ENCODE peak calls at places on chromosomes 13 and 19, in ten cellular contexts. W is NCI-H460, D is astrocyte of the spinal cord, N is type B pancreatic cell, H is neural crest cell, O is mesendoderm, P is fibroblast of pulmonary artery, F is BJ, S is GM12865, M is HFF-Myc. U is an unnamed sample.

GRCh38 chr19:40576181-40576584 is 490 bp upstream of the SHKBP1 start:
- DNase-seq in W (no peak), D (no peak), N (no peak), H (no peak), O (peak; percentile 74), P (no peak), F (no peak), S (no peak), M (no peak), U (no peak)

GRCh38 chr19:47032171-47032811 is 12.7 kb downstream of the NPAS1 start:
- DNase-seq in W (no peak), D (no peak), N (no peak), H (no peak), O (peak; percentile 79), P (no peak), F (no peak), S (peak; percentile 69), M (no peak), U (no peak)

GRCh38 chr19:11092181-11092538 is 2.9 kb downstream of the LDLR start:
- DNase-seq in W (peak; percentile 22), D (peak; percentile 75), N (no peak), H (no peak), O (no peak), P (peak; percentile 84), F (no peak), S (peak; percentile 68), M (no peak), U (no peak)

GRCh38 chr13:27921961-27922910 is 2.4 kb downstream of the PDX1 start:
- DNase-seq in W (no peak), D (no peak), N (no peak), H (no peak), O (no peak), P (no peak), F (no peak), S (no peak), M (no peak), U (no peak)

GRCh38 chr19:10191347-10191746 is 3.4 kb downstream of the DNMT1 start:
- DNase-seq in W (no peak), D (peak; percentile 94), N (no peak), H (no peak), O (no peak), P (peak; percentile 70), F (peak; percentile 36), S (no peak), M (peak; percentile 53), U (no peak)

GRCh38 chr13:39185326-39185725 is 147.1 kb downstream of the NHLRC3 start:
- DNase-seq in W (no peak), D (no peak), N (no peak), H (no peak), O (no peak), P (no peak), F (no peak), S (no peak), M (no peak), U (no peak)

GRCh38 chr13:98285317-98285716 is 108.2 kb upstream of the RNF113B start:
- DNase-seq in W (no peak), D (no peak), N (no peak), H (no peak), O (peak; percentile 82), P (no peak), F (no peak), S (no peak), M (no peak), U (no peak)

GRCh38 chr19:38003427-38004099 is 96.6 kb downstream of the SIPA1L3 start:
- DNase-seq in W (peak; percentile 29), D (peak; percentile 94), N (no peak), H (peak; percentile 43), O (peak; percentile 79), P (peak; percentile 89), F (no peak), S (peak; percentile 82), M (peak; percentile 89), U (no peak)

GRCh38 chr19:17158584-17158983 is 56.6 kb upstream of the USE1 start:
- DNase-seq in W (no peak), D (no peak), N (no peak), H (no peak), O (no peak), P (no peak), F (no peak), S (no peak), M (no peak), U (no peak)

GRCh38 chr19:10112037-10112751 is 701 bp downstream of the P2RY11 start:
- DNase-seq in W (no peak), D (no peak), N (no peak), H (no peak), O (peak; percentile 38), P (no peak), F (no peak), S (peak; percentile 57), M (no peak), U (no peak)

GRCh38 chr13:112969692-112970338 is 801 bp downstream of the MCF2L start:
- DNase-seq in W (no peak), D (no peak), N (no peak), H (no peak), O (no peak), P (no peak), F (no peak), S (no peak), M (no peak), U (no peak)

GRCh38 chr13:108629353-108629752 is at the start of gene MYO16:
- DNase-seq in W (no peak), D (no peak), N (no peak), H (no peak), O (peak; percentile 18), P (no peak), F (no peak), S (no peak), M (no peak), U (no peak)

GRCh38 chr13:94674609-94675348 is 37.6 kb downstream of the SOX21 start:
- DNase-seq in W (peak; percentile 36), D (peak; percentile 34), N (peak; percentile 72), H (peak; percentile 72), O (peak; percentile 79), P (peak; percentile 61), F (no peak), S (peak; percentile 74), M (no peak), U (peak; percentile 38)

GRCh38 chr19:18503971-18504885 is 17.6 kb downstream of the ELL start:
- DNase-seq in W (no peak), D (no peak), N (no peak), H (no peak), O (no peak), P (no peak), F (no peak), S (no peak), M (no peak), U (no peak)

U was measured in iPS DF 19.7.